ENCODE peak calls at places on chromosomes 2 and 18, in four cellular contexts. T is mesothelial cell of epicardium, U is type B pancreatic cell, K is tibial artery. M is an unnamed sample.

GRCh38 chr2:178542569-178542968 is 62.3 kb downstream of the PLEKHA3 start:
- DNase-seq in T (no peak), U (no peak), K (no peak), M (no peak)

GRCh38 chr2:145407-145806 is 99.1 kb upstream of the FAM110C start:
- DNase-seq in T (no peak), U (no peak), K (no peak), M (no peak)

GRCh38 chr2:120729410-120730052 is 6.1 kb upstream of the GLI2 start:
- DNase-seq in T (no peak), U (peak), K (no peak), M (no peak)

GRCh38 chr18:7779226-7779625 is 212.1 kb downstream of the PTPRM start:
- DNase-seq in T (no peak), U (no peak), K (no peak), M (no peak)

GRCh38 chr18:22391571-22392359 is 25.9 kb downstream of the CTAGE1 start:
- DNase-seq in T (peak), U (no peak), K (peak), M (no peak)

GRCh38 chr2:99663641-99664040 is 173.8 kb upstream of the REV1 start:
- DNase-seq in T (no peak), U (no peak), K (no peak), M (no peak)

GRCh38 chr2:181680937-181681811 is 857 bp upstream of the NEUROD1 start:
- DNase-seq in T (no peak), U (no peak), K (no peak), M (no peak)

GRCh38 chr2:9463698-9464034 is 10.7 kb upstream of the IAH1 start:
- DNase-seq in T (no peak), U (no peak), K (no peak), M (no peak)

GRCh38 chr2:221779614-221780067 is 207.5 kb upstream of the EPHA4 start:
- DNase-seq in T (no peak), U (no peak), K (peak), M (no peak)

GRCh38 chr2:162029287-162029901 is 44.6 kb downstream of the DPP4 start:
- DNase-seq in T (no peak), U (no peak), K (no peak), M (no peak)

GRCh38 chr18:77990131-77990530 is 740.5 kb downstream of the GALR1 start:
- DNase-seq in T (no peak), U (no peak), K (no peak), M (no peak)

GRCh38 chr2:86613515-86613914 is 10.2 kb downstream of the RNF103 start:
- DNase-seq in T (no peak), U (no peak), K (no peak), M (no peak)

GRCh38 chr2:14693874-14694273 is 61.4 kb downstream of the LRATD1 start:
- DNase-seq in T (no peak), U (no peak), K (no peak), M (no peak)

GRCh38 chr2:207148025-207148424 is 17.7 kb downstream of the KLF7 start:
- DNase-seq in T (no peak), U (no peak), K (no peak), M (no peak)

GRCh38 chr2:122019729-122020128 is 264.3 kb downstream of the TSN start:
- DNase-seq in T (no peak), U (no peak), K (no peak), M (no peak)

GRCh38 chr2:16656784-16657391 is 8.7 kb downstream of the CYRIA start:
- DNase-seq in T (no peak), U (no peak), K (peak), M (no peak)

GRCh38 chr18:8794133-8794986 is 89.0 kb downstream of the MTCL1 start:
- DNase-seq in T (no peak), U (no peak), K (no peak), M (no peak)

GRCh38 chr2:211845346-211846030 is 693.1 kb downstream of the ERBB4 start:
- DNase-seq in T (no peak), U (no peak), K (no peak), M (no peak)

GRCh38 chr2:113979172-113980128 is 89.6 kb downstream of the ACTR3 start:
- DNase-seq in T (no peak), U (no peak), K (no peak), M (no peak)

GRCh38 chr2:171347591-171348032 is 86.2 kb downstream of the METTL8 start:
- DNase-seq in T (no peak), U (no peak), K (no peak), M (no peak)

GRCh38 chr2:164015328-164016123 is 279.7 kb upstream of the FIGN start:
- DNase-seq in T (no peak), U (no peak), K (no peak), M (no peak)

GRCh38 chr2:94762600-94762999 is 108.6 kb upstream of the TEKT4 start:
- DNase-seq in T (no peak), U (no peak), K (no peak), M (no peak)

GRCh38 chr18:69648486-69648885 is 247.8 kb downstream of the DOK6 start:
- DNase-seq in T (no peak), U (no peak), K (no peak), M (no peak)

GRCh38 chr2:112907001-112907949 is 3.7 kb upstream of the IL37 start:
- DNase-seq in T (no peak), U (no peak), K (no peak), M (no peak)

GRCh38 chr2:229815858-229816257 is 101.5 kb upstream of the DNER start:
- DNase-seq in T (no peak), U (no peak), K (no peak), M (no peak)

GRCh38 chr2:222450021-222450420 is 25.7 kb downstream of the SGPP2 start:
- DNase-seq in T (no peak), U (no peak), K (no peak), M (no peak)

GRCh38 chr18:56475250-56475649 is 163.1 kb downstream of the TXNL1 start:
- DNase-seq in T (no peak), U (no peak), K (no peak), M (no peak)

GRCh38 chr2:223084873-223085272 is 32.9 kb downstream of the KCNE4 start:
- DNase-seq in T (no peak), U (no peak), K (no peak), M (no peak)

GRCh38 chr2:187581125-187581896 is 27.1 kb upstream of the TFPI start:
- DNase-seq in T (no peak), U (no peak), K (no peak), M (no peak)

GRCh38 chr2:240178564-240178963 is 38.1 kb upstream of the OTOS start:
- DNase-seq in T (no peak), U (no peak), K (no peak), M (no peak)

GRCh38 chr2:75729861-75730260 is 19.1 kb upstream of the GCFC2 start:
- DNase-seq in T (no peak), U (no peak), K (no peak), M (no peak)
- TF ChIP-seq CTCF in T (no peak), U (peak), K (peak), M (no peak)

GRCh38 chr18:79356435-79356834 is 39.3 kb upstream of the NFATC1 start:
- DNase-seq in T (no peak), U (no peak), K (no peak), M (no peak)

GRCh38 chr18:79354350-79354749 is 41.4 kb upstream of the NFATC1 start:
- DNase-seq in T (no peak), U (no peak), K (no peak), M (no peak)

GRCh38 chr18:79352432-79352831 is 43.3 kb upstream of the NFATC1 start:
- DNase-seq in T (no peak), U (no peak), K (no peak), M (no peak)

GRCh38 chr18:79355433-79356335 is 40.0 kb upstream of the NFATC1 start:
- DNase-seq in T (no peak), U (no peak), K (no peak), M (no peak)

GRCh38 chr18:79353238-79353637 is 42.5 kb upstream of the NFATC1 start:
- DNase-seq in T (no peak), U (no peak), K (no peak), M (no peak)
- TF ChIP-seq CTCF in T (no peak), U (peak), K (no peak), M (no peak)

GRCh38 chr2:238771639-238772038 is 76.2 kb upstream of the TWIST2 start:
- DNase-seq in T (no peak), U (no peak), K (no peak), M (no peak)

GRCh38 chr2:238772635-238773297 is 75.1 kb upstream of the TWIST2 start:
- DNase-seq in T (no peak), U (peak), K (no peak), M (no peak)

GRCh38 chr2:238774980-238775509 is 72.8 kb upstream of the TWIST2 start:
- DNase-seq in T (no peak), U (no peak), K (no peak), M (no peak)

GRCh38 chr2:238773472-238773871 is 74.4 kb upstream of the TWIST2 start:
- DNase-seq in T (no peak), U (peak), K (no peak), M (no peak)

GRCh38 chr2:238771193-238771592 is 76.7 kb upstream of the TWIST2 start:
- DNase-seq in T (no peak), U (no peak), K (no peak), M (no peak)
- TF ChIP-seq CTCF in T (no peak), U (peak), K (no peak), M (no peak)

GRCh38 chr2:238243496-238244076 is 3.7 kb upstream of the HES6 start:
- DNase-seq in T (no peak), U (no peak), K (no peak), M (no peak)
- TF ChIP-seq CTCF in T (no peak), U (peak), K (no peak), M (no peak)

DNA sequence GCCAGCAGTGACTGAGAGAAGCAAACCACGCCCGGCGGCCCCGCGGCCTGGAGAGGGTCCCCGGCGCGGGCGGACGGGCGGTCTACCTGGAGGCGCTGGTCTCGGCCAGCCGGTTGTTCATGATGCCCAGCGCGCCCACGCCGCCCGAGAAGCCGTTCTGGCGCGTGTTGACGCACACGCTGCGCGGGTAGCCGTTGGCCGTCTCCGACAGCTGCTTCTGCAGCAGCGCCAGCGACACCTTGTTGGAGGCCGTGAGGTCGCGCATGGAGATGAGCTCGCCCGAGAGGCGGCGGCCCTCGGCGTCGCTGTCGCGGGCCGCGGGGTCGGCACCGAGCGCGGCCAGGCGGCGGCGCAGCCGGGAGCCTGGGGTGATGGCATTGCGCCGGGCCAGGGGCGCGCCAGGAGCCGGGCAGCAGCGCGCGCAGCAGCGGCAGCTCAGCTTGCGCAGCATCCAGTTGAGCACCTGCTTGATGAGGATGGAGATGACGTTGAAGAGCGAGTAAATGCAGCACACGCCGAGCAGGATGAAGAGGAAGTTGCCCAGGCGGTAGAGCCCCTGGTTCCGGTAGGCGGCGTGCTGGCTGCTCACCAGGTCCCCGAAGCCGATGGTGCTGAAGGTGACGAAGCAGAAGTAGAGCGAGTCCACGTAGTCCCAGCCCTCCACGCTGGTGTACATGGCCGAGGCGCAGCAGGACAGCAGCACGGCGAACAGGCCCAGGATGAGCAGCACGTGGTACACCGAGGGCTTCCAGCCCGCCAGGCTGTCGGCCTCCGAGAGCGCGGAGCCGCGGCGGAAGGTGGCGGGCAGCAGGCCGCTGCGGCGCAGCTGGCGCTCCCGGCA is 118.1 kb downstream of the MSH2 start:
- DNase-seq in T (no peak), U (no peak), K (no peak), M (no peak)
- TF ChIP-seq CTCF in T (no peak), U (no peak), K (no peak), M (no peak)

DNA sequence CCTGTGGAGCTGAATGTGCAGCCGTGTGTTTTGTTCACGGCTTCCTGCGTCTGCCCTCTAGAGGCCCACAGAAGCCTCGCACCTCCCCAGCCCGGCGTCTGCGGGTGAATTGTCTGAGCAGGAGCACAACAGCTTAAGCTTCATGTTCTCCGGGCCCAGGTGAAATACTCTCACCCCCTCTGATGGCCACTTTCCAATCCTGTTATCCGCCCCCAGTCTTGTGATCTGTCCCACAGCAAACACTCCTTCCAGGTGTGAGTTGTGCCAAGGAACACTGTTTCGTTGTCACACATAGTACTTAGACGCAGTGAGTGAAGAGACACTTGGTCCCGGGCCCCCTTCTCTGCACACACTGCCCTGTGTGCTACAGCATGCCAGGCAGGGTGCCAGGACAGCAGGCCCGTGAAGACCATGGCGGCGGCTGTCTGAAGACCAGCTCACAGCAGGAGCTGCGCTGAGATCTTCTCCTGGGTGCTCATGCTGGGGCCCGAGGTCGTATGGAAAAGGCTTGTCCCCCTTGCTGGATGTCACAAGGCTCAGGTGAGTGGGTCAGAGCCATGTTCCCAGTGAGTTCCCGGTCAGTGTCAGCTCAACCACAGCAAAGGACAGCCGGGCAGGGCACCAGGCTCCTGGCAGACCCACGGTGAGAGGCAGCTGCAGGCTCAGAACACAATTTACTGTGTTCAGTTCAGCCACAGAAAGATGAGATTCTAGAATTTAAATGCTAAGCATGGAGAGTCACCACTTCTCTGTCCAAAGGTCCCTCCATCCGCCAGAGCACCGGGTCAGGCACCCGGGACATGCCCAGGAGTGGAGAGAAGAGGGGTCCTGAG is 6.8 kb upstream of the PXDN start:
- DNase-seq in T (no peak), U (peak), K (peak), M (no peak)
- TF ChIP-seq CTCF in T (peak), U (peak), K (peak), M (peak)

DNA sequence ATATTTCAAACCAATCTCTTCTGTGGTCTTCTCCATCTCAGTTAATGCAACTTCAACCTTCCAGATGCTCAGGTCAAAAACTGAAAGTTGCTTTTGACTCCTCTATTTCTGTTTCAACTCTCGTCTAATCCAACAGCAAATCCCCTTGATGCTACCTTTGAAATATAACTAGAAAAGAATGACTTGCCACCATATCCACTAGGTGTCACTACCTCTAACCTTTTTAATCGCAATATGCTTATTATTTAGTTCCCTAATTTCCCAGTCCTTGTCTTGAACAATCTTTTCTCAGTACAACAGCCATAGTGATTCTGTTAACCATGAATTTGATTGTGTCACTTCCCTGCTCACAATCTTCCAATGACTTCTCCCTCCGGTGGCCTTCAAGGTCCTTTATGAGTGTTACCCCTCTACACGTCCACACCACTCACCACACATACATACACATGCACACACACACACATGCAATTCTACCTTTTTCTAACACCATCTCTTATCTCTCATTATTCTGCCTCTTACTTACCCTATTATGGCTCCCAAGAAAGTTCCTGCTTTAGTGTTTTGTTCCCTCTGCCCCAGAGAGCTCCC is 245.5 kb upstream of the KCNJ3 start:
- DNase-seq in T (no peak), U (no peak), K (no peak), M (no peak)
- TF ChIP-seq CTCF in T (peak), U (peak), K (peak), M (no peak)

DNA sequence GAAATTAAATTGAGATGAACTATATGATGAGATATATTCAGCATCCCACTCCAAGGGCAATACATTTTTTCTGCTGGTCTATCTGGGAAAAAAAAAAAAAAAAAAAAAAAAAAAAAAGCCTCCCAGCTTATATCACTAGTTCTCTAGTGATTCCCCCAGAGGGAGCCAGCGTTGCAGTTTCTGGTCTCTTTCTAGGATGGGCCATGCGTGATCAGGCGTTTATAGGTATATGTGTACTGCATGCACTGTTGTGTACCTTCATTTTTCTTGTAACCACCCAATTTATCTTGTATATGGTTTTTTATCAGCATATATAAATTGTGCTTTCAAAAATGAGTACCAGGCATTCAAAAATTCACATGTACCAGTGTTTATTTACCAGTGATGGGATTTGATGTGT is 35.1 kb downstream of the DCDC2C start:
- DNase-seq in T (no peak), U (no peak), K (no peak), M (no peak)
- TF ChIP-seq CTCF in T (no peak), U (peak), K (no peak), M (no peak)

GRCh38 chr18:26656944-26657536 is 108.7 kb upstream of the KCTD1 start:
- DNase-seq in T (peak), U (peak), K (peak), M (peak)

GRCh38 chr18:26655010-26655613 is 106.8 kb upstream of the KCTD1 start:
- DNase-seq in T (no peak), U (no peak), K (no peak), M (no peak)

GRCh38 chr18:26654173-26655009 is 106.0 kb upstream of the KCTD1 start:
- DNase-seq in T (no peak), U (no peak), K (no peak), M (no peak)

GRCh38 chr18:26656401-26656943 is 108.1 kb upstream of the KCTD1 start:
- DNase-seq in T (no peak), U (peak), K (no peak), M (no peak)

DNA sequence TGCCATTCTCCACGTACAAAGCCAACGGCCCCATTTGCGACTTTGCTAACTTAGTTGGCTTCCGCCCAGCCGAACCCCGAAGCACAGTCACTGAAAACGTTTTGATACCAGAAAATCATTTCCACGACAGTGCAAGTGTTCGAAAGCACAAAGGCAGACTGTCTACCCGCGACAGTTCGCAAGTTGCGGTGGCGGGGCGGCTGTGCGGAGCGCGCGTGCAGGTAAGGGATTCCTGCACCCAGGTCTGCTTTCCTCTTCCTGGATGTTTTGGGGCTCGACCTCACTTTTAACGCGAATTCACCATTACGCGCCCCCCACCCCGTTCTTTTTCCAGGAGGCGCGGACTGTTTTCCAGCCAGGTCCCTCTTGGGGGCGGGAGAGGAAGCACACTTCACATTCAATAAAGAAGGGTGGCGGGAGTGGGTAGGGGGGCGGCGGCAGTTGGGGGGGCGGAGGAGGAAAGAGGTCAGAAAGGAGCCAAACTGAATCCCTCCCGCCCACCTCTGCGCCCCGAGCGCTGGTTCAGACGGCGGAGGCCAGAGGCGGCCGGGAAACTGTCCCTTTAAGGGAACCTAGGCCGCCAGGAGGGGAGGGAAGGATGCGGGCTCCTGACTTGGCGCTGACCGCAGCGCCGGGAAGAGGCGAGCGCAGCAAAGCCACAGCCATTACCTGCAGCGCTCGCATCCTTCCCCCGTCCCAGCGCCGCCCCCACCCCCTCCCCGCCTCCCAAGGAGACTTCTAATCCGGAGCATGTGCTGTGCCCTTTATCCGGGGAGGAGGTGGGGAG is 107.5 kb upstream of the KCTD1 start:
- DNase-seq in T (peak), U (peak), K (peak), M (peak)
- TF ChIP-seq CTCF in T (no peak), U (peak), K (peak), M (peak)

M was measured in tibial nerve.